ENCODE peak calls at places on chromosomes 11 and 22, in eight cellular contexts. One of them, this sample, is unnamed.

GRCh38 chr11:65778901-65779668 is 1.7 kb downstream of the AP5B1 start:
- DNase-seq in brain microvascular endothelial cell: no peak
- DNase-seq in prostate gland: no peak
- DNase-seq in cardiac fibroblast: no peak
- DNase-seq in mammary epithelial cell: no peak
- DNase-seq in lower lobe of right lung: no peak
- DNase-seq in fibroblast of pulmonary artery: no peak
- DNase-seq in fibroblast of lung: no peak
- DNase-seq in this sample: no peak

GRCh38 chr11:73230931-73231330 is 12.8 kb downstream of the P2RY2 start:
- DNase-seq in brain microvascular endothelial cell: no peak
- DNase-seq in prostate gland: no peak
- DNase-seq in cardiac fibroblast: no peak
- DNase-seq in mammary epithelial cell: no peak
- DNase-seq in lower lobe of right lung: no peak
- DNase-seq in fibroblast of pulmonary artery: no peak
- DNase-seq in fibroblast of lung: no peak
- DNase-seq in this sample: no peak

GRCh38 chr11:70360211-70360610 is 38.1 kb upstream of the CTTN start:
- DNase-seq in brain microvascular endothelial cell: no peak
- DNase-seq in prostate gland: no peak
- DNase-seq in cardiac fibroblast: no peak
- DNase-seq in mammary epithelial cell: no peak
- DNase-seq in lower lobe of right lung: no peak
- DNase-seq in fibroblast of pulmonary artery: no peak
- DNase-seq in fibroblast of lung: no peak
- DNase-seq in this sample: no peak

GRCh38 chr11:113401718-113402117 is 14.1 kb downstream of the ANKK1 start:
- DNase-seq in brain microvascular endothelial cell: no peak
- DNase-seq in prostate gland: peak; percentile 84
- DNase-seq in cardiac fibroblast: no peak
- DNase-seq in mammary epithelial cell: peak; percentile 97
- DNase-seq in lower lobe of right lung: peak; percentile 80
- DNase-seq in fibroblast of pulmonary artery: peak; percentile 17
- DNase-seq in fibroblast of lung: no peak
- DNase-seq in this sample: peak; percentile 96

GRCh38 chr11:15923169-15923568 is 433.2 kb downstream of the SOX6 start:
- DNase-seq in brain microvascular endothelial cell: no peak
- DNase-seq in prostate gland: no peak
- DNase-seq in cardiac fibroblast: peak; percentile 9
- DNase-seq in mammary epithelial cell: peak; percentile 29
- DNase-seq in lower lobe of right lung: no peak
- DNase-seq in fibroblast of pulmonary artery: no peak
- DNase-seq in fibroblast of lung: no peak
- DNase-seq in this sample: peak; percentile 57

GRCh38 chr11:5575159-5575558 is 5.5 kb upstream of the OR52B6 start:
- DNase-seq in brain microvascular endothelial cell: no peak
- DNase-seq in prostate gland: no peak
- DNase-seq in cardiac fibroblast: no peak
- DNase-seq in mammary epithelial cell: no peak
- DNase-seq in lower lobe of right lung: no peak
- DNase-seq in fibroblast of pulmonary artery: no peak
- DNase-seq in fibroblast of lung: no peak
- DNase-seq in this sample: no peak

GRCh38 chr11:69908511-69909220 is 89.5 kb upstream of the FGF3 start:
- DNase-seq in brain microvascular endothelial cell: no peak
- DNase-seq in prostate gland: no peak
- DNase-seq in cardiac fibroblast: no peak
- DNase-seq in mammary epithelial cell: no peak
- DNase-seq in lower lobe of right lung: peak; percentile 14
- DNase-seq in fibroblast of pulmonary artery: no peak
- DNase-seq in fibroblast of lung: no peak
- DNase-seq in this sample: no peak

GRCh38 chr22:39353346-39353745 is 3.6 kb downstream of the SYNGR1 start:
- DNase-seq in brain microvascular endothelial cell: no peak
- DNase-seq in prostate gland: no peak
- DNase-seq in cardiac fibroblast: peak; percentile 31
- DNase-seq in mammary epithelial cell: no peak
- DNase-seq in lower lobe of right lung: no peak
- DNase-seq in fibroblast of pulmonary artery: no peak
- DNase-seq in fibroblast of lung: no peak
- DNase-seq in this sample: peak; percentile 35

GRCh38 chr11:78798567-78799170 is 224.0 kb upstream of the NARS2 start:
- DNase-seq in brain microvascular endothelial cell: peak; percentile 54
- DNase-seq in prostate gland: no peak
- DNase-seq in cardiac fibroblast: peak; percentile 79
- DNase-seq in mammary epithelial cell: peak; percentile 11
- DNase-seq in lower lobe of right lung: peak; percentile 81
- DNase-seq in fibroblast of pulmonary artery: peak; percentile 70
- DNase-seq in fibroblast of lung: peak; percentile 84
- DNase-seq in this sample: peak; percentile 52

GRCh38 chr11:115207916-115208315 is 296.3 kb downstream of the CADM1 start:
- DNase-seq in brain microvascular endothelial cell: no peak
- DNase-seq in prostate gland: no peak
- DNase-seq in cardiac fibroblast: no peak
- DNase-seq in mammary epithelial cell: no peak
- DNase-seq in lower lobe of right lung: no peak
- DNase-seq in fibroblast of pulmonary artery: no peak
- DNase-seq in fibroblast of lung: no peak
- DNase-seq in this sample: no peak
- TF ChIP-seq CTCF in brain microvascular endothelial cell: no peak
- TF ChIP-seq CTCF in prostate gland: no peak
- TF ChIP-seq CTCF in cardiac fibroblast: no peak
- TF ChIP-seq CTCF in mammary epithelial cell: no peak
- TF ChIP-seq CTCF in lower lobe of right lung: no peak
- TF ChIP-seq CTCF in fibroblast of pulmonary artery: no peak
- TF ChIP-seq CTCF in fibroblast of lung: no peak
- TF ChIP-seq CTCF in this sample: no peak

DNA sequence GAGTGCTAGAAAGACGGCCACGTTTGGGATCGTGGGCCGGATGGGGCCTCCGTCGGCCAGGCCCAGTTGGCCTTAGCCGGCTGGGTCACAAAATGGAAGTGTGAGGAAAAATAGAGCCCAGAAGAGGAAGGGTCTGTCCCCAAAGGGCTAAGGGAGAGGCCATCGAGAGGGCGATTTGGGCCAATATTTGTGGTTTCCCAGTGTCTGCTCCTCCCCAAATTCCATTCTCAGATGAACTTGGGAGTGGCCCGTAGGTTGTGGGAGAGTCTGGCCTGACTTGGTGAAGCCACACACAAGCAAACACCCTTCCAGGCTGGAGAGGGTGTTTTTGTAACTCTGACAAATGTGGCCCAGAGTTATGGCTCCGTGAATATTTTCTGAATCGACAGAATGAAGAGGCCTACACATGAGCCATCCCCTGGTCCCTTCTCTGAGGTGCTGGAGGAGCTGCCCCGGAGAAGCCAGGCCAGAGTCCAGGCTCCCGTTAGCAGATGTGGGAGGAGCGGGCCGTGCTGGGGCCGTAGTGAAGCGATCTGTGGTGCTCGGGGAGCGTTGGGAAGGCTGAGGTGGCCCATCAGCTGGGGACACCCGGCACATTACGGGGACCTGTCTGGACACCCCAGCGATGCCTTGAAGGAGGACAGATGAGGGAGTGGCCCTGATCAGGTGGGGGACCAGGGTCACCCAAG is 73.5 kb upstream of the PPARA start:
- DNase-seq in brain microvascular endothelial cell: no peak
- DNase-seq in prostate gland: peak; percentile 44
- DNase-seq in cardiac fibroblast: peak; percentile 86
- DNase-seq in mammary epithelial cell: peak; percentile 77
- DNase-seq in lower lobe of right lung: peak; percentile 50
- DNase-seq in fibroblast of pulmonary artery: peak; percentile 59
- DNase-seq in fibroblast of lung: peak; percentile 81
- DNase-seq in this sample: peak; percentile 59
- H3K4me3 ChIP-seq in brain microvascular endothelial cell: peak overlapping the region; percentile 32
- H3K4me3 ChIP-seq in prostate gland: peak overlapping the region; percentile 93
- H3K4me3 ChIP-seq in cardiac fibroblast: peak overlapping the region; percentile 72
- H3K4me3 ChIP-seq in mammary epithelial cell: peak overlapping the region; percentile 93
- H3K4me3 ChIP-seq in lower lobe of right lung: peak overlapping the region; percentile 93
- H3K4me3 ChIP-seq in fibroblast of pulmonary artery: peak overlapping the region; percentile 77
- H3K4me3 ChIP-seq in fibroblast of lung: peak overlapping the region; percentile 81
- H3K4me3 ChIP-seq in this sample: peak overlapping the region; percentile 89

GRCh38 chr22:19504900-19505734 is 19.1 kb downstream of the CLDN5 start:
- DNase-seq in brain microvascular endothelial cell: no peak
- DNase-seq in prostate gland: no peak
- DNase-seq in cardiac fibroblast: no peak
- DNase-seq in mammary epithelial cell: no peak
- DNase-seq in lower lobe of right lung: no peak
- DNase-seq in fibroblast of pulmonary artery: no peak
- DNase-seq in fibroblast of lung: no peak
- DNase-seq in this sample: no peak

GRCh38 chr22:19503869-19504268 is 20.3 kb downstream of the CLDN5 start:
- DNase-seq in brain microvascular endothelial cell: no peak
- DNase-seq in prostate gland: no peak
- DNase-seq in cardiac fibroblast: no peak
- DNase-seq in mammary epithelial cell: no peak
- DNase-seq in lower lobe of right lung: no peak
- DNase-seq in fibroblast of pulmonary artery: no peak
- DNase-seq in fibroblast of lung: no peak
- DNase-seq in this sample: no peak

GRCh38 chr22:19507534-19507861 is 16.7 kb downstream of the CLDN5 start:
- DNase-seq in brain microvascular endothelial cell: no peak
- DNase-seq in prostate gland: no peak
- DNase-seq in cardiac fibroblast: no peak
- DNase-seq in mammary epithelial cell: no peak
- DNase-seq in lower lobe of right lung: no peak
- DNase-seq in fibroblast of pulmonary artery: no peak
- DNase-seq in fibroblast of lung: no peak
- DNase-seq in this sample: no peak

GRCh38 chr22:19506212-19506611 is 18.0 kb downstream of the CLDN5 start:
- DNase-seq in brain microvascular endothelial cell: no peak
- DNase-seq in prostate gland: no peak
- DNase-seq in cardiac fibroblast: no peak
- DNase-seq in mammary epithelial cell: no peak
- DNase-seq in lower lobe of right lung: no peak
- DNase-seq in fibroblast of pulmonary artery: no peak
- DNase-seq in fibroblast of lung: no peak
- DNase-seq in this sample: no peak

DNA sequence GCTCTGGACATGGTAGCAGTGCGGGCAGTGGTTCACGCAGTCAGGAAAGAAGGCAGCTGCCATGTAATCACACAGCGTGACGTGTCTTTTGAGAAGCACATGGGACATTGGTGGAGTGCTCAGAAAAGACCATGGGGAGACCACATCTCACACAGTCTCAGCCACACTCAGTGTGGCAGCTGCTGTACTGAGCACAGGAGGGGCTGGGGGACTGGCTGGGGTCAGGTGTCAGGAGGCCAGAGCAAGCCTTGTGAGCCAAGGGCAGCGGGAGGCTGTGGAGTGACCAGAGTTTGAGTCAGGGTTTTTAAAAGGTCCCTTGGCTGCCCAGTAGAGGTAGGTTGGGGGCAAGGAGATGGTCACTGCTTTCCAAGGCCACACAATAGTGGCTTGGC is 18.5 kb downstream of the CLDN5 start:
- DNase-seq in brain microvascular endothelial cell: no peak
- DNase-seq in prostate gland: no peak
- DNase-seq in cardiac fibroblast: no peak
- DNase-seq in mammary epithelial cell: no peak
- DNase-seq in lower lobe of right lung: no peak
- DNase-seq in fibroblast of pulmonary artery: no peak
- DNase-seq in fibroblast of lung: no peak
- DNase-seq in this sample: no peak
- TF ChIP-seq CTCF in brain microvascular endothelial cell: no peak
- TF ChIP-seq CTCF in prostate gland: no peak
- TF ChIP-seq CTCF in cardiac fibroblast: no peak
- TF ChIP-seq CTCF in mammary epithelial cell: no peak
- TF ChIP-seq CTCF in lower lobe of right lung: no peak
- TF ChIP-seq CTCF in fibroblast of pulmonary artery: no peak
- TF ChIP-seq CTCF in fibroblast of lung: no peak
- TF ChIP-seq CTCF in this sample: no peak

DNA sequence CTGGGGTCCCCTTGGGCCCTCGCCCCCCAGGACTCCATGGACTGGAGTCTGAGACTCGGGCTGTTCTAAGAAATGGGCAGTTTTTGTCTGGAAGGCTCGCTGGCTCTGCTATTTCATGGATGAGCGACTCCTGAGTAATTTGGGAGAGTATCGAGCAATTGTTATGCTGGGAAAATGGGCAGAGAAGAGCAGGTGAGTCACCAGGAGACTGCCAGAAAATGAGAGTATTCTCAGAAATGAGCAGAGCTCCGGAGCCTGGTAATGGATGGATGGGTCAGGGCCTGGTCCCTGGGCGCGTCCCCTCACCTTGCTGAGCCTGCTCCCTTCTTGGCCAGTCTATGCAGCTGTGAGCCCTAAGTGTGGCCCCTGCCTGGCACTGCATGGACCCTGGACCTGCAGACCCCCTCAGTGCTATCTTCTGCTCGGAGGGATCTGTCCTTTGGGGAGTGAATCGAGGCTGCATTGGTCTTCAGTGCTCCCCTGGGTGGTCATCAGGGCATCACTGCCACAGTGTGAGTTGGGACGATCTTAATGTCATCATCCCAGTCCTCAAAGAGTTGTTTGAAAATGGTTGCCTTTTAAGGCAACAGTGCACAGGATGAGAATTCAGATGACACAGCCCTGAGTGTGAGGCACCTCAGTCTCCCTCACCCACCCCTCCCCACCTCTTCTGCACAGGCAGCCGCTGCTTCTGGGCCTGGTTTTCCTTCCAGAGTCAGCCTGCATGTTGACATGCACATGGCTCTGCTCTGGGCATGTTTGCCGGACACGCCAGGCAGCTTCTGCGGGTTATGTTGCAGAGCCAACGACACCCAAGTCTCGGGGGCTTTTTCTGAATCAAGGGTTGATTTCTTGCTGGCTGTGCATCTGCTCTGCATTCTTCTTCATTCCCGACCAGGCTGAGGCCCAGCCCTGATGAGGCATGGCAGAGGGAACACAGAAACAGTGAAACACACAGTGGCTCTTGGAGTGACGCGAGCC is 519.0 kb downstream of the TBC1D22A start:
- DNase-seq in brain microvascular endothelial cell: no peak
- DNase-seq in prostate gland: no peak
- DNase-seq in cardiac fibroblast: no peak
- DNase-seq in mammary epithelial cell: no peak
- DNase-seq in lower lobe of right lung: no peak
- DNase-seq in fibroblast of pulmonary artery: peak; percentile 11
- DNase-seq in fibroblast of lung: no peak
- DNase-seq in this sample: no peak
- H3K4me3 ChIP-seq in brain microvascular endothelial cell: no peak overlapping the region
- H3K4me3 ChIP-seq in prostate gland: no peak overlapping the region
- H3K4me3 ChIP-seq in cardiac fibroblast: no peak overlapping the region
- H3K4me3 ChIP-seq in mammary epithelial cell: no peak overlapping the region
- H3K4me3 ChIP-seq in lower lobe of right lung: no peak overlapping the region
- H3K4me3 ChIP-seq in fibroblast of pulmonary artery: no peak overlapping the region
- H3K4me3 ChIP-seq in fibroblast of lung: no peak overlapping the region
- H3K4me3 ChIP-seq in this sample: no peak overlapping the region